ENCODE peak calls at places on chromosomes 4 and X, in nine cellular contexts. One of them, this sample, is unnamed. For H3K36me3, the result is how much of the 10 kb centered on the place peaks cover.

GRCh38 chr4:149371021-149371420 is 444.6 kb downstream of the IQCM start:
- DNase-seq in colonic mucosa: peak
- DNase-seq in brain microvascular endothelial cell: peak
- DNase-seq in GM23338: peak
- DNase-seq in tibial artery: no peak
- DNase-seq in body of pancreas: no peak
- DNase-seq in cardiac muscle cell: peak
- DNase-seq in ascending aorta: no peak
- DNase-seq in CD8-positive, alpha-beta T cell: no peak
- DNase-seq in this sample: no peak

GRCh38 chrX:55738969-55739368 is 21.4 kb downstream of the RRAGB start:
- DNase-seq in colonic mucosa: no peak
- DNase-seq in brain microvascular endothelial cell: no peak
- DNase-seq in GM23338: no peak
- DNase-seq in tibial artery: no peak
- DNase-seq in body of pancreas: no peak
- DNase-seq in cardiac muscle cell: no peak
- DNase-seq in ascending aorta: no peak
- DNase-seq in CD8-positive, alpha-beta T cell: no peak
- DNase-seq in this sample: no peak

GRCh38 chr4:113436360-113436759 is 325.2 kb downstream of the CAMK2D start:
- DNase-seq in colonic mucosa: no peak
- DNase-seq in brain microvascular endothelial cell: peak
- DNase-seq in GM23338: no peak
- DNase-seq in tibial artery: no peak
- DNase-seq in body of pancreas: no peak
- DNase-seq in cardiac muscle cell: peak
- DNase-seq in ascending aorta: peak
- DNase-seq in CD8-positive, alpha-beta T cell: no peak
- DNase-seq in this sample: no peak

GRCh38 chrX:73916931-73917657 is 354.1 kb downstream of the CHIC1 start:
- DNase-seq in colonic mucosa: no peak
- DNase-seq in brain microvascular endothelial cell: peak
- DNase-seq in GM23338: peak
- DNase-seq in tibial artery: no peak
- DNase-seq in body of pancreas: no peak
- DNase-seq in cardiac muscle cell: peak
- DNase-seq in ascending aorta: no peak
- DNase-seq in CD8-positive, alpha-beta T cell: no peak
- DNase-seq in this sample: no peak

GRCh38 chr4:94726524-94727123 is 31.1 kb upstream of the BMPR1B start:
- DNase-seq in colonic mucosa: no peak
- DNase-seq in brain microvascular endothelial cell: no peak
- DNase-seq in GM23338: no peak
- DNase-seq in tibial artery: no peak
- DNase-seq in body of pancreas: no peak
- DNase-seq in cardiac muscle cell: no peak
- DNase-seq in ascending aorta: no peak
- DNase-seq in CD8-positive, alpha-beta T cell: no peak
- DNase-seq in this sample: no peak

GRCh38 chr4:74056114-74056857 is 17.8 kb upstream of the CXCL3 start:
- DNase-seq in colonic mucosa: no peak
- DNase-seq in brain microvascular endothelial cell: peak
- DNase-seq in GM23338: peak
- DNase-seq in tibial artery: no peak
- DNase-seq in body of pancreas: no peak
- DNase-seq in cardiac muscle cell: peak
- DNase-seq in ascending aorta: no peak
- DNase-seq in CD8-positive, alpha-beta T cell: no peak
- DNase-seq in this sample: no peak

GRCh38 chr4:94228488-94229216 is 21.0 kb downstream of the SMARCAD1 start:
- DNase-seq in colonic mucosa: no peak
- DNase-seq in brain microvascular endothelial cell: no peak
- DNase-seq in GM23338: no peak
- DNase-seq in tibial artery: no peak
- DNase-seq in body of pancreas: no peak
- DNase-seq in cardiac muscle cell: no peak
- DNase-seq in ascending aorta: no peak
- DNase-seq in CD8-positive, alpha-beta T cell: no peak
- DNase-seq in this sample: no peak

GRCh38 chr4:2400841-2401609 is 17.4 kb downstream of the ZFYVE28 start:
- DNase-seq in colonic mucosa: no peak
- DNase-seq in brain microvascular endothelial cell: no peak
- DNase-seq in GM23338: no peak
- DNase-seq in tibial artery: no peak
- DNase-seq in body of pancreas: peak
- DNase-seq in cardiac muscle cell: no peak
- DNase-seq in ascending aorta: no peak
- DNase-seq in CD8-positive, alpha-beta T cell: no peak
- DNase-seq in this sample: no peak

GRCh38 chr4:159516556-159516955 is 413.7 kb downstream of the RAPGEF2 start:
- DNase-seq in colonic mucosa: no peak
- DNase-seq in brain microvascular endothelial cell: no peak
- DNase-seq in GM23338: no peak
- DNase-seq in tibial artery: no peak
- DNase-seq in body of pancreas: no peak
- DNase-seq in cardiac muscle cell: peak
- DNase-seq in ascending aorta: no peak
- DNase-seq in CD8-positive, alpha-beta T cell: no peak
- DNase-seq in this sample: no peak

GRCh38 chr4:128572778-128573241 is 236.7 kb upstream of the JADE1 start:
- DNase-seq in colonic mucosa: no peak
- DNase-seq in brain microvascular endothelial cell: no peak
- DNase-seq in GM23338: no peak
- DNase-seq in tibial artery: no peak
- DNase-seq in body of pancreas: no peak
- DNase-seq in cardiac muscle cell: no peak
- DNase-seq in ascending aorta: no peak
- DNase-seq in CD8-positive, alpha-beta T cell: no peak
- DNase-seq in this sample: no peak

GRCh38 chr4:108628411-108628810 is 8.0 kb downstream of the RPL34 start:
- DNase-seq in colonic mucosa: no peak
- DNase-seq in brain microvascular endothelial cell: no peak
- DNase-seq in GM23338: no peak
- DNase-seq in tibial artery: no peak
- DNase-seq in body of pancreas: no peak
- DNase-seq in cardiac muscle cell: peak
- DNase-seq in ascending aorta: no peak
- DNase-seq in CD8-positive, alpha-beta T cell: no peak
- DNase-seq in this sample: no peak

GRCh38 chr4:39591290-39591689 is 47.4 kb downstream of the SMIM14 start:
- DNase-seq in colonic mucosa: peak
- DNase-seq in brain microvascular endothelial cell: no peak
- DNase-seq in GM23338: no peak
- DNase-seq in tibial artery: no peak
- DNase-seq in body of pancreas: peak
- DNase-seq in cardiac muscle cell: peak
- DNase-seq in ascending aorta: no peak
- DNase-seq in CD8-positive, alpha-beta T cell: no peak
- DNase-seq in this sample: no peak

GRCh38 chr4:161564230-161564834 is 599.5 kb downstream of the FSTL5 start:
- DNase-seq in colonic mucosa: no peak
- DNase-seq in brain microvascular endothelial cell: no peak
- DNase-seq in GM23338: peak
- DNase-seq in tibial artery: no peak
- DNase-seq in body of pancreas: no peak
- DNase-seq in cardiac muscle cell: peak
- DNase-seq in ascending aorta: no peak
- DNase-seq in CD8-positive, alpha-beta T cell: no peak
- DNase-seq in this sample: no peak

GRCh38 chr4:2269206-2269531 is 7.3 kb upstream of the MXD4 start:
- DNase-seq in colonic mucosa: no peak
- DNase-seq in brain microvascular endothelial cell: no peak
- DNase-seq in GM23338: peak
- DNase-seq in tibial artery: no peak
- DNase-seq in body of pancreas: no peak
- DNase-seq in cardiac muscle cell: no peak
- DNase-seq in ascending aorta: no peak
- DNase-seq in CD8-positive, alpha-beta T cell: peak
- DNase-seq in this sample: no peak

GRCh38 chrX:25198253-25198652 is 182.5 kb upstream of the ARX start:
- DNase-seq in colonic mucosa: no peak
- DNase-seq in brain microvascular endothelial cell: no peak
- DNase-seq in GM23338: no peak
- DNase-seq in tibial artery: no peak
- DNase-seq in body of pancreas: no peak
- DNase-seq in cardiac muscle cell: no peak
- DNase-seq in ascending aorta: no peak
- DNase-seq in CD8-positive, alpha-beta T cell: no peak
- DNase-seq in this sample: no peak

GRCh38 chr4:36244257-36245084 is at the start of gene ARAP2:
- DNase-seq in colonic mucosa: peak
- DNase-seq in brain microvascular endothelial cell: no peak
- DNase-seq in GM23338: peak
- DNase-seq in tibial artery: peak
- DNase-seq in body of pancreas: peak
- DNase-seq in cardiac muscle cell: peak
- DNase-seq in ascending aorta: peak
- DNase-seq in CD8-positive, alpha-beta T cell: peak
- DNase-seq in this sample: peak

GRCh38 chrX:40996886-40997530 is 88.2 kb upstream of the USP9X start:
- DNase-seq in colonic mucosa: no peak
- DNase-seq in brain microvascular endothelial cell: peak
- DNase-seq in GM23338: peak
- DNase-seq in tibial artery: peak
- DNase-seq in body of pancreas: no peak
- DNase-seq in cardiac muscle cell: peak
- DNase-seq in ascending aorta: no peak
- DNase-seq in CD8-positive, alpha-beta T cell: no peak
- DNase-seq in this sample: peak

GRCh38 chr4:174628206-174628605 is 105.9 kb upstream of the HPGD start:
- DNase-seq in colonic mucosa: no peak
- DNase-seq in brain microvascular endothelial cell: no peak
- DNase-seq in GM23338: no peak
- DNase-seq in tibial artery: no peak
- DNase-seq in body of pancreas: no peak
- DNase-seq in cardiac muscle cell: no peak
- DNase-seq in ascending aorta: no peak
- DNase-seq in CD8-positive, alpha-beta T cell: no peak
- DNase-seq in this sample: no peak

GRCh38 chr4:189090174-189090814 is 850.4 kb upstream of the FRG1 start:
- DNase-seq in colonic mucosa: no peak
- DNase-seq in brain microvascular endothelial cell: peak
- DNase-seq in GM23338: peak
- DNase-seq in tibial artery: no peak
- DNase-seq in body of pancreas: no peak
- DNase-seq in cardiac muscle cell: no peak
- DNase-seq in ascending aorta: no peak
- DNase-seq in CD8-positive, alpha-beta T cell: no peak
- DNase-seq in this sample: no peak

GRCh38 chrX:13380230-13380629 is 60.4 kb upstream of the ATXN3L start:
- DNase-seq in colonic mucosa: no peak
- DNase-seq in brain microvascular endothelial cell: no peak
- DNase-seq in GM23338: no peak
- DNase-seq in tibial artery: no peak
- DNase-seq in body of pancreas: no peak
- DNase-seq in cardiac muscle cell: peak
- DNase-seq in ascending aorta: no peak
- DNase-seq in CD8-positive, alpha-beta T cell: no peak
- DNase-seq in this sample: no peak

GRCh38 chr4:19348746-19349145 is 903.0 kb upstream of the SLIT2 start:
- DNase-seq in colonic mucosa: no peak
- DNase-seq in brain microvascular endothelial cell: no peak
- DNase-seq in GM23338: no peak
- DNase-seq in tibial artery: no peak
- DNase-seq in body of pancreas: no peak
- DNase-seq in cardiac muscle cell: no peak
- DNase-seq in ascending aorta: no peak
- DNase-seq in CD8-positive, alpha-beta T cell: no peak
- DNase-seq in this sample: no peak
- TF ChIP-seq CTCF in colonic mucosa: no peak
- TF ChIP-seq CTCF in brain microvascular endothelial cell: no peak
- TF ChIP-seq CTCF in GM23338: no peak
- TF ChIP-seq CTCF in tibial artery: no peak
- TF ChIP-seq CTCF in body of pancreas: no peak
- TF ChIP-seq CTCF in cardiac muscle cell: no peak
- TF ChIP-seq CTCF in ascending aorta: no peak
- TF ChIP-seq CTCF in CD8-positive, alpha-beta T cell: no peak
- TF ChIP-seq CTCF in this sample: no peak

DNA sequence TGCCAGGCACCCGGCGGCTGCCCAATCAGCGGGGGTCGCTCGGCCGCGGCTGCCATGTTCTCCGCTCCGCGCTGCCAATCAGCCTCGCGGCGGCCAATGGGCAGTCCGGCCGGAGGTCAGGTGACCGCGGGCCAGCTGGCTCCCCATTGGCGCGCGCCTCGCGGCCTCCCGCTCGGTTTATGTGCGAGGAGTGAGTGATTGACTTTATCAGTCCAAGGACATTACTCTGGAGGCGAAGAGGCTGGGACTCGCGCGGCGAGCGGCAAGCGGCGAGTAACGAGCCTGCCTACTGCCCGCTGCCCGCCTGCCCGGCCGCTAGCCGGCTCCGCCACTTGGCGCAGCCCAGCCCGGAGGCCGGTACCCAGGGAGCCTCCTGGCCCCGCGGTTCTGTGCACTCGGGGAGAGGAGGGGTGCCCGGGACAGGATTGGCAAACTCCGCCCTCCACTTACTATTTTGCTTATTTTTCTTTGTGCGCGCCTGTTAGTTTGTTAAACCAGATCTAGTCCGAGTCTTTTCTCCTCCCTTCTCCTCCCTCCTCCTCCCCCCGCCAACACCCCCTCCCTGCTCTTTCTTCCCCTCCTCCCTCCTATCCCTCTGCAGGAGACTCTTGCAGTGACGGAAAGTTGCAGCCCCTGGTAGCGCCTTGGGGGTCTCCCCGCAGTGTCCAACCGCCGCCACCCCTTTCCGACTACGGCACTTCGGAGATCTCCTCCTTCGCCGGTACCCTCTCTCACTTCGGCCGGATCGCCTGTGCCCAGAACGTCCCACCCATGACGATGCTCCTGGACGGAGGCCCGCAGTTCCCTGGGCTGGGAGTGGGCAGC is at the start of gene ZIC3:
- DNase-seq in colonic mucosa: peak
- DNase-seq in brain microvascular endothelial cell: peak
- DNase-seq in GM23338: peak
- DNase-seq in tibial artery: peak
- DNase-seq in body of pancreas: peak
- DNase-seq in cardiac muscle cell: peak
- DNase-seq in ascending aorta: peak
- DNase-seq in CD8-positive, alpha-beta T cell: no peak
- DNase-seq in this sample: no peak
- H3K4me3 ChIP-seq in colonic mucosa: peak
- H3K4me3 ChIP-seq in brain microvascular endothelial cell: peak
- H3K4me3 ChIP-seq in GM23338: peak
- H3K4me3 ChIP-seq in tibial artery: peak
- H3K4me3 ChIP-seq in body of pancreas: peak
- H3K4me3 ChIP-seq in cardiac muscle cell: peak
- H3K4me3 ChIP-seq in ascending aorta: peak
- H3K4me3 ChIP-seq in CD8-positive, alpha-beta T cell: peak
- H3K4me3 ChIP-seq in this sample: no peak

GRCh38 chr4:105274090-105274489 is 127.4 kb downstream of the TET2 start:
- DNase-seq in colonic mucosa: no peak
- DNase-seq in brain microvascular endothelial cell: no peak
- DNase-seq in GM23338: no peak
- DNase-seq in tibial artery: no peak
- DNase-seq in body of pancreas: no peak
- DNase-seq in cardiac muscle cell: no peak
- DNase-seq in ascending aorta: no peak
- DNase-seq in CD8-positive, alpha-beta T cell: no peak
- DNase-seq in this sample: no peak
- H3K36me3 ChIP-seq in colonic mucosa: under half
- H3K36me3 ChIP-seq in brain microvascular endothelial cell: under half
- H3K36me3 ChIP-seq in GM23338: under half
- H3K36me3 ChIP-seq in tibial artery: half or more
- H3K36me3 ChIP-seq in body of pancreas: under half
- H3K36me3 ChIP-seq in cardiac muscle cell: half or more
- H3K36me3 ChIP-seq in ascending aorta: under half
- H3K36me3 ChIP-seq in CD8-positive, alpha-beta T cell: under half
- H3K36me3 ChIP-seq in this sample: under half

GRCh38 chr4:129672941-129673340 is 577.0 kb downstream of the C4orf33 start:
- DNase-seq in colonic mucosa: no peak
- DNase-seq in brain microvascular endothelial cell: no peak
- DNase-seq in GM23338: no peak
- DNase-seq in tibial artery: no peak
- DNase-seq in body of pancreas: no peak
- DNase-seq in cardiac muscle cell: no peak
- DNase-seq in ascending aorta: no peak
- DNase-seq in CD8-positive, alpha-beta T cell: no peak
- DNase-seq in this sample: no peak
- TF ChIP-seq CTCF in colonic mucosa: no peak
- TF ChIP-seq CTCF in brain microvascular endothelial cell: no peak
- TF ChIP-seq CTCF in GM23338: no peak
- TF ChIP-seq CTCF in tibial artery: no peak
- TF ChIP-seq CTCF in body of pancreas: no peak
- TF ChIP-seq CTCF in cardiac muscle cell: no peak
- TF ChIP-seq CTCF in ascending aorta: no peak
- TF ChIP-seq CTCF in CD8-positive, alpha-beta T cell: no peak
- TF ChIP-seq CTCF in this sample: no peak